ENCODE peak calls at places on chromosomes 6 and 20, in seven cellular contexts. E is CD8-positive, alpha-beta T cell; Z is OCI-LY7; R is H1; V is HepG2; I is ovary; Q is astrocyte. H is an unnamed sample.

GRCh38 chr6:33570806-33571636 is 9.1 kb downstream of the BAK1 start:
- DNase-seq in V (peak; percentile 53), I (peak; percentile 87), Q (peak; percentile 59), E (peak; percentile 88), R (peak; percentile 86), Z (peak; percentile 94), H (peak; percentile 79)

GRCh38 chr6:131893198-131893597 is 58.0 kb downstream of the CCN2 start:
- DNase-seq in V (no peak), R (no peak), E (no peak), Q (no peak), I (no peak), Z (no peak), H (no peak)

GRCh38 chr6:27145731-27146455 is 101.6 kb upstream of the PRSS16 start:
- DNase-seq in I (peak; percentile 61), V (peak; percentile 43), E (no peak), R (peak; percentile 63), Z (peak; percentile 93), Q (peak; percentile 91), H (no peak)

GRCh38 chr6:169844946-169845345 is 93.5 kb downstream of the ERMARD start:
- DNase-seq in V (no peak), I (no peak), R (no peak), Q (no peak), Z (no peak), E (no peak), H (no peak)

GRCh38 chr6:79335133-79335674 is 100.7 kb upstream of the HMGN3 start:
- DNase-seq in Q (no peak), E (no peak), Z (no peak), V (no peak), R (no peak), I (no peak), H (no peak)

GRCh38 chr6:101545171-101545570 is 151.7 kb downstream of the GRIK2 start:
- DNase-seq in E (no peak), Q (peak; percentile 27), Z (no peak), R (no peak), V (no peak), I (no peak), H (no peak)

GRCh38 chr20:33838035-33838864 is 27.1 kb downstream of the CHMP4B start:
- DNase-seq in R (no peak), V (no peak), Q (no peak), Z (no peak), E (no peak), I (no peak), H (no peak)

GRCh38 chr6:134363323-134364039 is 45.6 kb upstream of the SGK1 start:
- DNase-seq in V (no peak), E (no peak), R (no peak), Q (peak; percentile 81), Z (no peak), I (no peak), H (no peak)

GRCh38 chr20:3077618-3078134 is 6.3 kb downstream of the OXT start:
- DNase-seq in R (no peak), I (no peak), V (no peak), Z (no peak), E (no peak), Q (no peak), H (no peak)

GRCh38 chr6:95847061-95847460 is 168.7 kb upstream of the FUT9 start:
- DNase-seq in Z (no peak), E (no peak), R (no peak), V (no peak), Q (no peak), I (no peak), H (no peak)

GRCh38 chr20:11935754-11936551 is 18.3 kb downstream of the BTBD3 start:
- DNase-seq in I (no peak), E (no peak), Z (no peak), V (peak; percentile 17), R (no peak), Q (no peak), H (no peak)

GRCh38 chr6:138782243-138782642 is 8.7 kb downstream of the CCDC28A start:
- DNase-seq in R (no peak), V (no peak), Q (no peak), I (no peak), E (no peak), Z (no peak), H (no peak)
- H3K27ac ChIP-seq in R (no peak overlapping the region), V (no peak overlapping the region), Q (no peak overlapping the region), I (no peak overlapping the region), E (no peak overlapping the region), Z (no peak overlapping the region), H (no peak overlapping the region)

DNA sequence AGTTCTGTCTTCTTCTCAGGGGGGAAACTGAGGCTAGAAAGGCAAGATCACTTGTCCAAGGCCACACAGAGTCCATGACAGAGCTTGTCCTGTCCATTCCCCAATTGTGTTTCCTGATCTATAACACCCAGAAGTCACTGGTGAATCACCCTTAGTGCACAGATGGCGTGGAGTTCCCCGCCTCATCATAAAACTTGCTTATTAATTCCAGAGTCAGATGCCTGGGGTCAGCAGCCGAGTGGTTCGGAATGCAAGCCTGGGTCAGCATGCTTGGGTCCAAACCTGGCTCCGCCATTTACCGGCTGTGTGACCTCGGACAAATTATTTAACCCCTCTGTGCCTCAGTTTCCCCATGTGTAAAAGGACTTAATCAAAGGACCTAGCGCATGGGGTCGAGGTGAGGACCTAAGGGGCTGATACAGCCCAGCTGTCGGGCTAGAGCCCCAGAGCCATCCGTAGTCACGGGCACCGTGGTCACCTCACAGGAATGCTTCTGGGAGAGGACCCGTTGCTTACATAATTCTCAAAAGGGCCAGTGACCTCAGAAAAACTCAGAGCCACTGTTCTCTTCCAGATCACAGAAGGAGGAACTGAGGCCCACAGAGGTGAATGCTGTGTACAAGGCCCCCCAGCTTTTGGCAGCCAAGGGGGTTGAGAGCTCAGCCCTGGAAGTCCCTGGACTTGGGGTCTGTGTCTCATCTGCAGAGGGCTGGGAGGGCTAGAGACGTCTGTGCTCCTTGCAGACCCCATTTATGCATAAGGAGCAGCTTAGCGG is 1.4 kb upstream of the ZBP1 start:
- DNase-seq in E (no peak), Q (no peak), I (no peak), Z (no peak), V (no peak), R (peak; percentile 33), H (peak; percentile 73)
- H3K4me1 ChIP-seq in E (peaks cover 73% of the 10 kb centered on the region), Q (peaks cover 5% of the 10 kb centered on the region), I (no peaks in the 10 kb centered on the region), Z (peaks cover 60% of the 10 kb centered on the region), V (no peaks in the 10 kb centered on the region), R (no peaks in the 10 kb centered on the region), H (peaks cover 39% of the 10 kb centered on the region)

GRCh38 chr20:49214546-49214945 is 4.7 kb upstream of the DDX27 start:
- DNase-seq in V (no peak), Q (no peak), I (no peak), R (no peak), Z (no peak), E (no peak), H (no peak)

GRCh38 chr20:49219924-49220831 is 962 bp downstream of the DDX27 start:
- DNase-seq in R (no peak), E (no peak), I (peak; percentile 44), Q (no peak), V (no peak), Z (no peak), H (no peak)

GRCh38 chr20:49215232-49215631 is 4.0 kb upstream of the DDX27 start:
- DNase-seq in I (no peak), Q (no peak), R (no peak), Z (no peak), E (no peak), V (no peak), H (no peak)

GRCh38 chr20:49219091-49219923 is at the start of gene DDX27:
- DNase-seq in I (peak; percentile 98), E (peak; percentile 92), Q (peak; percentile 95), Z (peak; percentile 99), V (peak; percentile 99), R (peak; percentile 97), H (peak; percentile 100)

GRCh38 chr20:49216991-49217578 is 2.1 kb upstream of the DDX27 start:
- DNase-seq in E (peak; percentile 80), I (peak; percentile 94), V (peak; percentile 96), Z (peak; percentile 90), Q (peak; percentile 70), R (peak; percentile 98), H (peak; percentile 99)
- TF ChIP-seq CTCF in E (peak; percentile 85), I (peak; percentile 86), V (peak; percentile 98), Z (peak; percentile 98), Q (peak; percentile 86), R (peak; percentile 85), H (peak; percentile 100)

GRCh38 chr20:41178904-41179432 is 41.6 kb downstream of the PLCG1 start:
- DNase-seq in E (no peak), Z (no peak), V (no peak), R (peak; percentile 46), I (peak; percentile 43), Q (no peak), H (peak; percentile 72)
- H3K27ac ChIP-seq in E (no peak overlapping the region), Z (no peak overlapping the region), V (no peak overlapping the region), R (no peak overlapping the region), I (no peak overlapping the region), Q (peak overlapping the region; percentile 72), H (peak overlapping the region; percentile 81)

DNA sequence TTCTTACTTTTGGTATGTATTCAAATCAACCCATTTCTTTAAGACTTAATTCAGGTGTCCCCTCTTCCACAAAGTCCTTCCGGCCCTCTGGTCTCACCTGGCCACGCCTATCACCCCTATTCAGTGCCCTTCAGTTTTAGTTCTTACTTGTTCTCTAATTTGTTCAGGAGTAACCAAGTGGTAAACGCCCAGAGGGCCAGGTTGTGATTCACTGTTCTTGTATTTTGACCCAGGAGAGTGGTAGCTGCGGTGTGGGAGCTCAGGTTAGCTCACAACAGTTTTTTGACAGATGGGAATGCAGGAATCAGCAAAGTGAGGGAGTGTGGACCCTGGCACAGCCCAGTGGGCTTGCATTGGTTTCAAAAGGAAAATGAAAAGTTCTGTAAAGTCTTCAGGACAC is 81.7 kb upstream of the RIPOR2 start:
- DNase-seq in Q (peak; percentile 41), V (no peak), Z (peak; percentile 31), I (no peak), E (no peak), R (no peak), H (no peak)
- H3K4me1 ChIP-seq in Q (peaks cover 16% of the 10 kb centered on the region), V (no peaks in the 10 kb centered on the region), Z (peaks cover 57% of the 10 kb centered on the region), I (no peaks in the 10 kb centered on the region), E (peaks cover 31% of the 10 kb centered on the region), R (no peaks in the 10 kb centered on the region), H (peaks cover 53% of the 10 kb centered on the region)

GRCh38 chr20:297098-297924 is at the start of gene ZCCHC3:
- DNase-seq in Q (peak; percentile 86), Z (peak; percentile 95), E (peak; percentile 58), R (peak; percentile 88), I (peak; percentile 96), V (peak; percentile 96), H (peak; percentile 92)
- TF ChIP-seq CTCF in Q (no peak), Z (peak; percentile 23), E (no peak), R (peak; percentile 18), I (peak; percentile 19), V (peak; percentile 74), H (peak; percentile 16)

GRCh38 chr6:109702797-109703196 is 11.7 kb downstream of the FIG4 start:
- DNase-seq in V (no peak), Z (no peak), R (no peak), I (no peak), Q (no peak), E (no peak), H (no peak)

GRCh38 chr6:109705258-109705657 is 14.2 kb downstream of the FIG4 start:
- DNase-seq in E (peak; percentile 50), Q (peak; percentile 64), Z (peak; percentile 88), I (peak; percentile 88), R (peak; percentile 83), V (peak; percentile 78), H (peak; percentile 47)

GRCh38 chr6:109696355-109696754 is 5.3 kb downstream of the FIG4 start:
- DNase-seq in Q (no peak), R (no peak), E (no peak), Z (no peak), V (no peak), I (no peak), H (no peak)

GRCh38 chr6:109701774-109702173 is 10.7 kb downstream of the FIG4 start:
- DNase-seq in V (no peak), Q (no peak), E (no peak), Z (no peak), I (no peak), R (no peak), H (no peak)

GRCh38 chr6:109701201-109701600 is 10.1 kb downstream of the FIG4 start:
- DNase-seq in Q (no peak), Z (no peak), E (no peak), I (no peak), V (no peak), R (no peak), H (no peak)
- H3K27ac ChIP-seq in Q (no peak overlapping the region), Z (no peak overlapping the region), E (no peak overlapping the region), I (no peak overlapping the region), V (no peak overlapping the region), R (no peak overlapping the region), H (no peak overlapping the region)